ENCODE peak calls at places on chromosomes 1 and 21, in five cellular contexts. One of them, this sample, is unnamed.

GRCh38 chr21:16707274-16707673 is 805.6 kb upstream of the CXADR start:
- DNase-seq in fibroblast of lung: no peak
- DNase-seq in stimulated activated CD8-positive, alpha-beta memory T cell treated with anti-CD3 and anti-CD28 coated beads, Interleukin-15, amount 100 ng/mL, for 48 hours: no peak
- DNase-seq in GM13977: no peak
- DNase-seq in ACHN: no peak
- DNase-seq in this sample: no peak

GRCh38 chr1:54499097-54500029 is 48.7 kb upstream of the ACOT11 start:
- DNase-seq in fibroblast of lung: peak
- DNase-seq in stimulated activated CD8-positive, alpha-beta memory T cell treated with anti-CD3 and anti-CD28 coated beads, Interleukin-15, amount 100 ng/mL, for 48 hours: no peak
- DNase-seq in GM13977: peak
- DNase-seq in ACHN: peak
- DNase-seq in this sample: peak

GRCh38 chr1:117171900-117172501 is 38.7 kb downstream of the VTCN1 start:
- DNase-seq in fibroblast of lung: peak
- DNase-seq in stimulated activated CD8-positive, alpha-beta memory T cell treated with anti-CD3 and anti-CD28 coated beads, Interleukin-15, amount 100 ng/mL, for 48 hours: no peak
- DNase-seq in GM13977: no peak
- DNase-seq in ACHN: peak
- DNase-seq in this sample: peak

GRCh38 chr1:22550021-22550420 is 13.3 kb upstream of the EPHA8 start:
- DNase-seq in fibroblast of lung: no peak
- DNase-seq in stimulated activated CD8-positive, alpha-beta memory T cell treated with anti-CD3 and anti-CD28 coated beads, Interleukin-15, amount 100 ng/mL, for 48 hours: no peak
- DNase-seq in GM13977: no peak
- DNase-seq in ACHN: no peak
- DNase-seq in this sample: no peak

GRCh38 chr1:37255111-37255795 is 219.1 kb upstream of the ZC3H12A start:
- DNase-seq in fibroblast of lung: no peak
- DNase-seq in stimulated activated CD8-positive, alpha-beta memory T cell treated with anti-CD3 and anti-CD28 coated beads, Interleukin-15, amount 100 ng/mL, for 48 hours: peak
- DNase-seq in GM13977: peak
- DNase-seq in ACHN: peak
- DNase-seq in this sample: no peak

GRCh38 chr1:198135366-198135765 is 21.4 kb upstream of the NEK7 start:
- DNase-seq in fibroblast of lung: no peak
- DNase-seq in stimulated activated CD8-positive, alpha-beta memory T cell treated with anti-CD3 and anti-CD28 coated beads, Interleukin-15, amount 100 ng/mL, for 48 hours: no peak
- DNase-seq in GM13977: no peak
- DNase-seq in ACHN: no peak
- DNase-seq in this sample: no peak

GRCh38 chr1:38929054-38929453 is 12.6 kb downstream of the RHBDL2 start:
- DNase-seq in fibroblast of lung: no peak
- DNase-seq in stimulated activated CD8-positive, alpha-beta memory T cell treated with anti-CD3 and anti-CD28 coated beads, Interleukin-15, amount 100 ng/mL, for 48 hours: no peak
- DNase-seq in GM13977: no peak
- DNase-seq in ACHN: no peak
- DNase-seq in this sample: no peak

GRCh38 chr21:42179316-42179715 is 39.6 kb upstream of the ABCG1 start:
- DNase-seq in fibroblast of lung: no peak
- DNase-seq in stimulated activated CD8-positive, alpha-beta memory T cell treated with anti-CD3 and anti-CD28 coated beads, Interleukin-15, amount 100 ng/mL, for 48 hours: no peak
- DNase-seq in GM13977: no peak
- DNase-seq in ACHN: no peak
- DNase-seq in this sample: no peak

GRCh38 chr1:168084396-168085231 is 52.1 kb downstream of the GPR161 start:
- DNase-seq in fibroblast of lung: peak
- DNase-seq in stimulated activated CD8-positive, alpha-beta memory T cell treated with anti-CD3 and anti-CD28 coated beads, Interleukin-15, amount 100 ng/mL, for 48 hours: peak
- DNase-seq in GM13977: peak
- DNase-seq in ACHN: peak
- DNase-seq in this sample: no peak

GRCh38 chr1:182084487-182085316 is 23.2 kb upstream of the ZNF648 start:
- DNase-seq in fibroblast of lung: peak
- DNase-seq in stimulated activated CD8-positive, alpha-beta memory T cell treated with anti-CD3 and anti-CD28 coated beads, Interleukin-15, amount 100 ng/mL, for 48 hours: peak
- DNase-seq in GM13977: peak
- DNase-seq in ACHN: peak
- DNase-seq in this sample: peak

GRCh38 chr1:205949753-205950152 is 6.5 kb upstream of the SLC26A9 start:
- DNase-seq in fibroblast of lung: no peak
- DNase-seq in stimulated activated CD8-positive, alpha-beta memory T cell treated with anti-CD3 and anti-CD28 coated beads, Interleukin-15, amount 100 ng/mL, for 48 hours: no peak
- DNase-seq in GM13977: no peak
- DNase-seq in ACHN: no peak
- DNase-seq in this sample: no peak

GRCh38 chr21:26837539-26837938 is 7.7 kb downstream of the ADAMTS1 start:
- DNase-seq in fibroblast of lung: peak
- DNase-seq in stimulated activated CD8-positive, alpha-beta memory T cell treated with anti-CD3 and anti-CD28 coated beads, Interleukin-15, amount 100 ng/mL, for 48 hours: no peak
- DNase-seq in GM13977: no peak
- DNase-seq in ACHN: peak
- DNase-seq in this sample: no peak

GRCh38 chr1:12067900-12068821 is 5.1 kb downstream of the TNFRSF8 start:
- DNase-seq in fibroblast of lung: peak
- DNase-seq in stimulated activated CD8-positive, alpha-beta memory T cell treated with anti-CD3 and anti-CD28 coated beads, Interleukin-15, amount 100 ng/mL, for 48 hours: no peak
- DNase-seq in GM13977: peak
- DNase-seq in ACHN: no peak
- DNase-seq in this sample: peak

GRCh38 chr1:214740471-214740870 is 137.5 kb downstream of the CENPF start:
- DNase-seq in fibroblast of lung: no peak
- DNase-seq in stimulated activated CD8-positive, alpha-beta memory T cell treated with anti-CD3 and anti-CD28 coated beads, Interleukin-15, amount 100 ng/mL, for 48 hours: no peak
- DNase-seq in GM13977: no peak
- DNase-seq in ACHN: no peak
- DNase-seq in this sample: no peak

GRCh38 chr1:199033709-199034108 is 394.9 kb downstream of the PTPRC start:
- DNase-seq in fibroblast of lung: no peak
- DNase-seq in stimulated activated CD8-positive, alpha-beta memory T cell treated with anti-CD3 and anti-CD28 coated beads, Interleukin-15, amount 100 ng/mL, for 48 hours: no peak
- DNase-seq in GM13977: no peak
- DNase-seq in ACHN: no peak
- DNase-seq in this sample: no peak

GRCh38 chr1:119743776-119744597 is 24.7 kb downstream of the HMGCS2 start:
- DNase-seq in fibroblast of lung: peak
- DNase-seq in stimulated activated CD8-positive, alpha-beta memory T cell treated with anti-CD3 and anti-CD28 coated beads, Interleukin-15, amount 100 ng/mL, for 48 hours: peak
- DNase-seq in GM13977: peak
- DNase-seq in ACHN: peak
- DNase-seq in this sample: peak

GRCh38 chr21:45466330-45467220 is 61.6 kb downstream of the COL18A1 start:
- DNase-seq in fibroblast of lung: no peak
- DNase-seq in stimulated activated CD8-positive, alpha-beta memory T cell treated with anti-CD3 and anti-CD28 coated beads, Interleukin-15, amount 100 ng/mL, for 48 hours: no peak
- DNase-seq in GM13977: no peak
- DNase-seq in ACHN: no peak
- DNase-seq in this sample: no peak

GRCh38 chr1:73310797-73311381 is 887.1 kb downstream of the LRRIQ3 start:
- DNase-seq in fibroblast of lung: no peak
- DNase-seq in stimulated activated CD8-positive, alpha-beta memory T cell treated with anti-CD3 and anti-CD28 coated beads, Interleukin-15, amount 100 ng/mL, for 48 hours: no peak
- DNase-seq in GM13977: no peak
- DNase-seq in ACHN: no peak
- DNase-seq in this sample: no peak

GRCh38 chr1:211320980-211321379 is 5.7 kb upstream of the TRAF5 start:
- DNase-seq in fibroblast of lung: no peak
- DNase-seq in stimulated activated CD8-positive, alpha-beta memory T cell treated with anti-CD3 and anti-CD28 coated beads, Interleukin-15, amount 100 ng/mL, for 48 hours: no peak
- DNase-seq in GM13977: no peak
- DNase-seq in ACHN: no peak
- DNase-seq in this sample: no peak

GRCh38 chr1:7376676-7377075 is 394.4 kb upstream of the VAMP3 start:
- DNase-seq in fibroblast of lung: no peak
- DNase-seq in stimulated activated CD8-positive, alpha-beta memory T cell treated with anti-CD3 and anti-CD28 coated beads, Interleukin-15, amount 100 ng/mL, for 48 hours: no peak
- DNase-seq in GM13977: no peak
- DNase-seq in ACHN: no peak
- DNase-seq in this sample: no peak

GRCh38 chr1:17572264-17572985 is 32.9 kb downstream of the ARHGEF10L start:
- DNase-seq in fibroblast of lung: no peak
- DNase-seq in stimulated activated CD8-positive, alpha-beta memory T cell treated with anti-CD3 and anti-CD28 coated beads, Interleukin-15, amount 100 ng/mL, for 48 hours: no peak
- DNase-seq in GM13977: no peak
- DNase-seq in ACHN: no peak
- DNase-seq in this sample: no peak

GRCh38 chr1:236394016-236394481 is at the start of gene EDARADD:
- DNase-seq in fibroblast of lung: no peak
- DNase-seq in stimulated activated CD8-positive, alpha-beta memory T cell treated with anti-CD3 and anti-CD28 coated beads, Interleukin-15, amount 100 ng/mL, for 48 hours: no peak
- DNase-seq in GM13977: peak
- DNase-seq in ACHN: no peak
- DNase-seq in this sample: no peak

GRCh38 chr21:41901099-41901498 is 22.0 kb upstream of the PRDM15 start:
- DNase-seq in fibroblast of lung: peak
- DNase-seq in stimulated activated CD8-positive, alpha-beta memory T cell treated with anti-CD3 and anti-CD28 coated beads, Interleukin-15, amount 100 ng/mL, for 48 hours: no peak
- DNase-seq in GM13977: peak
- DNase-seq in ACHN: no peak
- DNase-seq in this sample: no peak

GRCh38 chr1:111990878-111991760 is 1.7 kb upstream of the KCND3 start:
- DNase-seq in fibroblast of lung: peak
- DNase-seq in stimulated activated CD8-positive, alpha-beta memory T cell treated with anti-CD3 and anti-CD28 coated beads, Interleukin-15, amount 100 ng/mL, for 48 hours: no peak
- DNase-seq in GM13977: no peak
- DNase-seq in ACHN: peak
- DNase-seq in this sample: peak

GRCh38 chr1:11364170-11364569 is 91.2 kb downstream of the UBIAD1 start:
- DNase-seq in fibroblast of lung: no peak
- DNase-seq in stimulated activated CD8-positive, alpha-beta memory T cell treated with anti-CD3 and anti-CD28 coated beads, Interleukin-15, amount 100 ng/mL, for 48 hours: no peak
- DNase-seq in GM13977: peak
- DNase-seq in ACHN: no peak
- DNase-seq in this sample: no peak

GRCh38 chr1:150484861-150485260 is 2.4 kb upstream of the TARS2 start:
- DNase-seq in fibroblast of lung: no peak
- DNase-seq in stimulated activated CD8-positive, alpha-beta memory T cell treated with anti-CD3 and anti-CD28 coated beads, Interleukin-15, amount 100 ng/mL, for 48 hours: no peak
- DNase-seq in GM13977: no peak
- DNase-seq in ACHN: peak
- DNase-seq in this sample: peak

GRCh38 chr1:54861070-54861761 is 25.8 kb downstream of the DHCR24 start:
- DNase-seq in fibroblast of lung: no peak
- DNase-seq in stimulated activated CD8-positive, alpha-beta memory T cell treated with anti-CD3 and anti-CD28 coated beads, Interleukin-15, amount 100 ng/mL, for 48 hours: no peak
- DNase-seq in GM13977: no peak
- DNase-seq in ACHN: peak
- DNase-seq in this sample: no peak

GRCh38 chr1:225652726-225653462 is at the start of gene ENAH:
- DNase-seq in fibroblast of lung: peak
- DNase-seq in stimulated activated CD8-positive, alpha-beta memory T cell treated with anti-CD3 and anti-CD28 coated beads, Interleukin-15, amount 100 ng/mL, for 48 hours: peak
- DNase-seq in GM13977: peak
- DNase-seq in ACHN: peak
- DNase-seq in this sample: peak

GRCh38 chr1:245215071-245215470 is 60.3 kb downstream of the KIF26B start:
- DNase-seq in fibroblast of lung: no peak
- DNase-seq in stimulated activated CD8-positive, alpha-beta memory T cell treated with anti-CD3 and anti-CD28 coated beads, Interleukin-15, amount 100 ng/mL, for 48 hours: no peak
- DNase-seq in GM13977: no peak
- DNase-seq in ACHN: no peak
- DNase-seq in this sample: no peak

GRCh38 chr21:43262427-43262826 is 93.6 kb downstream of the CRYAA start:
- DNase-seq in fibroblast of lung: peak
- DNase-seq in stimulated activated CD8-positive, alpha-beta memory T cell treated with anti-CD3 and anti-CD28 coated beads, Interleukin-15, amount 100 ng/mL, for 48 hours: no peak
- DNase-seq in GM13977: no peak
- DNase-seq in ACHN: no peak
- DNase-seq in this sample: no peak

GRCh38 chr1:9346566-9346965 is 53.9 kb downstream of the SPSB1 start:
- DNase-seq in fibroblast of lung: no peak
- DNase-seq in stimulated activated CD8-positive, alpha-beta memory T cell treated with anti-CD3 and anti-CD28 coated beads, Interleukin-15, amount 100 ng/mL, for 48 hours: no peak
- DNase-seq in GM13977: no peak
- DNase-seq in ACHN: no peak
- DNase-seq in this sample: no peak

GRCh38 chr1:99252630-99253029 is 11.7 kb upstream of the PLPPR4 start:
- DNase-seq in fibroblast of lung: no peak
- DNase-seq in stimulated activated CD8-positive, alpha-beta memory T cell treated with anti-CD3 and anti-CD28 coated beads, Interleukin-15, amount 100 ng/mL, for 48 hours: no peak
- DNase-seq in GM13977: no peak
- DNase-seq in ACHN: no peak
- DNase-seq in this sample: no peak

GRCh38 chr1:3003941-3004270 is 17.4 kb upstream of the ACTRT2 start:
- DNase-seq in fibroblast of lung: no peak
- DNase-seq in stimulated activated CD8-positive, alpha-beta memory T cell treated with anti-CD3 and anti-CD28 coated beads, Interleukin-15, amount 100 ng/mL, for 48 hours: no peak
- DNase-seq in GM13977: no peak
- DNase-seq in ACHN: no peak
- DNase-seq in this sample: no peak

GRCh38 chr21:33024278-33025103 is 1.2 kb upstream of the OLIG2 start:
- DNase-seq in fibroblast of lung: no peak
- DNase-seq in stimulated activated CD8-positive, alpha-beta memory T cell treated with anti-CD3 and anti-CD28 coated beads, Interleukin-15, amount 100 ng/mL, for 48 hours: no peak
- DNase-seq in GM13977: peak
- DNase-seq in ACHN: no peak
- DNase-seq in this sample: no peak

GRCh38 chr1:154423988-154424326 is 18.8 kb downstream of the IL6R start:
- DNase-seq in fibroblast of lung: no peak
- DNase-seq in stimulated activated CD8-positive, alpha-beta memory T cell treated with anti-CD3 and anti-CD28 coated beads, Interleukin-15, amount 100 ng/mL, for 48 hours: no peak
- DNase-seq in GM13977: no peak
- DNase-seq in ACHN: no peak
- DNase-seq in this sample: no peak

GRCh38 chr1:157704878-157705277 is 4.3 kb upstream of the FCRL3 start:
- DNase-seq in fibroblast of lung: no peak
- DNase-seq in stimulated activated CD8-positive, alpha-beta memory T cell treated with anti-CD3 and anti-CD28 coated beads, Interleukin-15, amount 100 ng/mL, for 48 hours: no peak
- DNase-seq in GM13977: no peak
- DNase-seq in ACHN: no peak
- DNase-seq in this sample: no peak

GRCh38 chr1:234699795-234700665 is 90.1 kb upstream of the IRF2BP2 start:
- DNase-seq in fibroblast of lung: peak
- DNase-seq in stimulated activated CD8-positive, alpha-beta memory T cell treated with anti-CD3 and anti-CD28 coated beads, Interleukin-15, amount 100 ng/mL, for 48 hours: no peak
- DNase-seq in GM13977: peak
- DNase-seq in ACHN: no peak
- DNase-seq in this sample: peak

GRCh38 chr1:151372411-151372934 is at the start of gene SELENBP1:
- DNase-seq in fibroblast of lung: peak
- DNase-seq in stimulated activated CD8-positive, alpha-beta memory T cell treated with anti-CD3 and anti-CD28 coated beads, Interleukin-15, amount 100 ng/mL, for 48 hours: no peak
- DNase-seq in GM13977: no peak
- DNase-seq in ACHN: no peak
- DNase-seq in this sample: peak